ENCODE peak calls at places on chromosomes 7 and 10, in six cellular contexts. N is ovary, U is tibial nerve, M is SK-N-SH, G is stomach, H is HepG2. O is an unnamed sample.

GRCh38 chr7:105198223-105198622 is 184.2 kb downstream of the KMT2E start:
- DNase-seq in M (no peak), U (no peak), N (no peak), H (peak; percentile 39), G (no peak), O (no peak)

GRCh38 chr7:149194799-149195179 is 557 bp upstream of the ZNF282 start:
- DNase-seq in G (no peak), N (no peak), M (no peak), H (no peak), U (no peak), O (no peak)

GRCh38 chr7:24704311-24704710 is 53.0 kb downstream of the GSDME start:
- DNase-seq in H (no peak), U (no peak), N (no peak), G (no peak), M (no peak), O (no peak)

GRCh38 chr7:3309140-3309539 is 8.1 kb downstream of the SDK1 start:
- DNase-seq in G (no peak), N (no peak), H (no peak), U (no peak), M (peak; percentile 25), O (no peak)

GRCh38 chr10:33376976-33377657 is 42.6 kb upstream of the NRP1 start:
- DNase-seq in N (no peak), G (no peak), M (no peak), U (no peak), H (no peak), O (no peak)

GRCh38 chr7:36224916-36225858 is 72.1 kb downstream of the EEPD1 start:
- DNase-seq in N (no peak), M (no peak), U (no peak), H (no peak), G (no peak), O (no peak)

GRCh38 chr10:116255931-116256748 is 16.9 kb downstream of the GFRA1 start:
- DNase-seq in H (no peak), N (no peak), G (no peak), U (no peak), M (no peak), O (no peak)

GRCh38 chr7:22885824-22886255 is 63.2 kb upstream of the TOMM7 start:
- DNase-seq in U (no peak), M (no peak), G (no peak), H (no peak), N (no peak), O (no peak)

GRCh38 chr7:73351447-73352167 is 23.6 kb downstream of the FKBP6 start:
- DNase-seq in N (no peak), M (no peak), H (no peak), U (no peak), G (no peak), O (no peak)

GRCh38 chr10:119421887-119422684 is 120.4 kb downstream of the RGS10 start:
- DNase-seq in M (peak; percentile 91), H (no peak), N (no peak), U (no peak), G (no peak), O (no peak)

GRCh38 chr10:86793696-86794095 is 37.3 kb downstream of the BMPR1A start:
- DNase-seq in N (no peak), G (no peak), U (no peak), M (no peak), H (no peak), O (no peak)

GRCh38 chr7:97971120-97971989 is 18.6 kb downstream of the OCM2 start:
- DNase-seq in H (peak; percentile 40), N (no peak), U (no peak), G (no peak), M (peak; percentile 55), O (no peak)

GRCh38 chr10:127565583-127565982 is 16.5 kb downstream of the NPS start:
- DNase-seq in N (no peak), G (no peak), H (no peak), U (no peak), M (no peak), O (no peak)

GRCh38 chr10:110008518-110009339 is 945 bp downstream of the ADD3 start:
- DNase-seq in G (peak; percentile 66), U (peak; percentile 42), M (peak; percentile 25), N (peak; percentile 48), H (peak; percentile 52), O (no peak)

GRCh38 chr7:93044147-93044810 is 73.5 kb downstream of the SAMD9 start:
- DNase-seq in U (no peak), H (no peak), M (no peak), N (no peak), G (no peak), O (no peak)

GRCh38 chr10:127937069-127937468 is 30.2 kb downstream of the PTPRE start:
- DNase-seq in H (no peak), N (no peak), G (no peak), U (no peak), M (no peak), O (no peak)

GRCh38 chr10:133311570-133311969 is 2.9 kb downstream of the ZNF511 start:
- DNase-seq in U (no peak), N (no peak), G (no peak), M (no peak), H (no peak), O (no peak)

GRCh38 chr7:30134523-30135270 is at the start of gene MTURN:
- DNase-seq in G (peak; percentile 94), H (peak; percentile 54), U (peak; percentile 81), M (peak; percentile 100), N (peak; percentile 92), O (peak; percentile 90)

GRCh38 chr10:98242823-98243222 is 25.2 kb downstream of the LOXL4 start:
- DNase-seq in M (peak; percentile 29), H (no peak), U (no peak), G (no peak), N (no peak), O (no peak)

GRCh38 chr10:3548702-3549101 is 236.3 kb downstream of the KLF6 start:
- DNase-seq in U (no peak), G (no peak), N (no peak), H (no peak), M (no peak), O (no peak)

GRCh38 chr10:131980757-131981428 is 830 bp downstream of the BNIP3 start:
- DNase-seq in H (peak; percentile 55), U (no peak), G (no peak), M (peak; percentile 68), N (no peak), O (peak; percentile 74)

GRCh38 chr10:96645191-96645721 is 58.4 kb upstream of the TM9SF3 start:
- DNase-seq in M (no peak), N (no peak), H (no peak), G (no peak), U (peak; percentile 20), O (peak; percentile 60)

GRCh38 chr10:5461201-5461585 is 38.2 kb downstream of the CALML5 start:
- DNase-seq in U (peak; percentile 34), N (no peak), G (no peak), H (no peak), M (no peak), O (no peak)

GRCh38 chr7:146639291-146639690 is 522.7 kb downstream of the CNTNAP2 start:
- DNase-seq in U (no peak), G (no peak), H (no peak), N (no peak), M (no peak), O (no peak)

GRCh38 chr10:74900297-74900696 is 73.9 kb downstream of the KAT6B start:
- DNase-seq in M (no peak), G (no peak), U (no peak), N (no peak), H (no peak), O (no peak)

GRCh38 chr10:3226960-3227724 is 54.6 kb upstream of the PITRM1 start:
- DNase-seq in N (no peak), M (no peak), H (no peak), G (no peak), U (no peak), O (no peak)

GRCh38 chr7:15603124-15603523 is 41.3 kb upstream of the AGMO start:
- DNase-seq in N (no peak), G (no peak), U (no peak), M (no peak), H (no peak), O (no peak)

GRCh38 chr10:83725567-83725966 is 413.7 kb upstream of the GHITM start:
- DNase-seq in H (no peak), U (no peak), N (no peak), G (no peak), M (no peak), O (no peak)

GRCh38 chr10:32938554-32939061 is 19.4 kb downstream of the ITGB1 start:
- DNase-seq in U (no peak), N (no peak), H (peak; percentile 83), M (peak; percentile 70), G (peak; percentile 39), O (no peak)

GRCh38 chr7:155860840-155861479 is 48.7 kb upstream of the SHH start:
- DNase-seq in N (peak; percentile 60), U (no peak), H (no peak), G (peak; percentile 65), M (no peak), O (peak; percentile 90)

GRCh38 chr7:18961997-18962396 is 155.4 kb downstream of the TWIST1 start:
- DNase-seq in G (no peak), M (no peak), N (no peak), U (no peak), H (no peak), O (no peak)

GRCh38 chr10:44384601-44385422 is at the start of gene CXCL12:
- DNase-seq in H (no peak), U (no peak), M (peak; percentile 57), G (peak; percentile 9), N (peak; percentile 63), O (no peak)

GRCh38 chr10:12042797-12043651 is at the start of gene UPF2:
- DNase-seq in M (peak; percentile 98), G (peak; percentile 97), U (peak; percentile 96), H (peak; percentile 96), N (peak; percentile 98), O (peak; percentile 96)
- TF ChIP-seq EP300 in M (no peak), G (no peak), U (peak; percentile 76), H (no peak), N (no peak), O (no peak)

DNA sequence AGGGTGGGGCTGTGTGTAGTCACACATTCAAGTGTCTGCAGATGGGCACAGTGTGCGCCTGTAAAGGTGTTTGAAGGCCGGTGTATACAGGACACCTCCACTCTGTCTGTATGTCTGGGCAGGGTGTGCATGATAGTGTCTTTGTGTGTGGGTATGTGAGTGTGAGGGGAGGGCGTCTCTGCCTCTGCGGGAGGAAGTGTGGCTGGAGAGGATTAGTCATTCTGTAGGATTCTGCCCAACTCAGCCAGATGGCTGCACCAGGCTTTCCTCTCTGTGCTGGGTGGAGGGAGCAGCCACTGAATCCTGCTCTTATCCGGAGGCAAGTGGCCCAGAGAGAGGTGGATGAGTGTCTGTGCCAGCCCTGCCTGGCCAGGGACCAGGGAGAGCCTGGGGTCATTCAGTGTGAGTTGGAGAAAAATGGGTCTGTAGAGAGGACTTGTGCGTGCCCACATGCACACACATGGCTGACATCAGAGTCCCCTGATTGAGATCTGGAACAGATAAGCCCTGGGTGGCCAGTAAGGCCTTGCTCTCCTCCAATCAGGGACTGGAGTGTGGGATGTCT is 1.7 kb downstream of the SFXN3 start:
- DNase-seq in M (peak; percentile 83), H (peak; percentile 44), N (peak; percentile 67), U (peak; percentile 65), G (peak; percentile 51), O (no peak)
- H3K4me3 ChIP-seq in M (peak overlapping the region; percentile 84), H (peak overlapping the region; percentile 74), N (peak overlapping the region; percentile 62), U (peak overlapping the region; percentile 86), G (peak overlapping the region; percentile 79), O (peak overlapping the region; percentile 74)

GRCh38 chr7:157979631-157980340 is 607.8 kb downstream of the PTPRN2 start:
- DNase-seq in N (no peak), G (no peak), U (no peak), H (no peak), M (no peak), O (no peak)
- TF ChIP-seq CTCF in N (no peak), G (no peak), U (no peak), H (no peak), M (no peak), O (no peak)

GRCh38 chr10:14181197-14181936 is 149.4 kb downstream of the FRMD4A start:
- DNase-seq in N (no peak), G (no peak), U (no peak), M (no peak), H (no peak), O (no peak)
- TF ChIP-seq EP300 in N (no peak), G (no peak), U (no peak), M (no peak), H (no peak), O (no peak)

O was measured in upper lobe of left lung.